ENCODE peak calls at places on chromosomes 2 and 18, in four cellular contexts. L is amygdala; C is naive thymus-derived CD8-positive, alpha-beta T cell; U is H54. S is an unnamed sample.

GRCh38 chr18:45341454-45341853 is 273.8 kb upstream of the SLC14A2 start:
- DNase-seq in U (no peak), L (no peak), C (no peak), S (no peak)

GRCh38 chr2:29249666-29250253 is 134.5 kb downstream of the CLIP4 start:
- DNase-seq in U (no peak), C (no peak), L (no peak), S (no peak)

GRCh38 chr18:31185551-31185950 is 22.9 kb upstream of the DSC1 start:
- DNase-seq in U (no peak), C (no peak), L (no peak), S (no peak)

GRCh38 chr2:167411367-167411766 is 523.1 kb downstream of the XIRP2 start:
- DNase-seq in L (no peak), C (no peak), U (no peak), S (no peak)

GRCh38 chr2:201203916-201204654 is 21.1 kb downstream of the CASP10 start:
- DNase-seq in L (no peak), U (no peak), C (no peak), S (no peak)

GRCh38 chr2:29892576-29892975 is 28.8 kb downstream of the ALK start:
- DNase-seq in C (no peak), U (no peak), L (no peak), S (no peak)

GRCh38 chr2:80525152-80525551 is 220.6 kb upstream of the LRRTM1 start:
- DNase-seq in U (no peak), C (no peak), L (no peak), S (no peak)

GRCh38 chr2:167943877-167944276 is 303.5 kb downstream of the STK39 start:
- DNase-seq in C (no peak), U (no peak), L (no peak), S (no peak)

GRCh38 chr18:23373564-23373963 is 79.5 kb upstream of the RIOK3 start:
- DNase-seq in U (no peak), C (no peak), L (no peak), S (no peak)